ENCODE peak calls at places on chromosomes 2 and 18, in eight cellular contexts. I, F, J, H, E, R, A and L are unnamed samples.

GRCh38 chr2:197310940-197311485 is 433 bp upstream of the ANKRD44 start:
- DNase-seq in I (no peak), F (no peak), J (no peak), H (no peak), E (no peak), R (no peak), A (no peak), L (no peak)

GRCh38 chr2:158457826-158458616 is 1.3 kb downstream of the PKP4 start:
- DNase-seq in I (peak; percentile 91), F (peak; percentile 85), J (peak; percentile 66), H (peak; percentile 78), E (peak; percentile 69), R (peak; percentile 72), A (no peak), L (peak; percentile 54)

GRCh38 chr2:226583715-226584114 is 215.9 kb downstream of the IRS1 start:
- DNase-seq in I (no peak), F (no peak), J (no peak), H (no peak), E (peak; percentile 75), R (no peak), A (no peak), L (no peak)

GRCh38 chr2:88190808-88191721 is 20.9 kb downstream of the THNSL2 start:
- DNase-seq in I (peak; percentile 47), F (peak; percentile 31), J (no peak), H (no peak), E (peak; percentile 49), R (no peak), A (no peak), L (peak; percentile 30)

GRCh38 chr2:55965966-55966365 is 42.4 kb upstream of the EFEMP1 start:
- DNase-seq in I (no peak), F (no peak), J (no peak), H (no peak), E (no peak), R (no peak), A (no peak), L (no peak)

GRCh38 chr2:201149064-201149820 is 33.3 kb downstream of the CFLAR start:
- DNase-seq in I (no peak), F (peak; percentile 49), J (no peak), H (no peak), E (no peak), R (no peak), A (no peak), L (no peak)

GRCh38 chr2:1751768-1752725 is 7.7 kb upstream of the PXDN start:
- DNase-seq in I (no peak), F (no peak), J (no peak), H (no peak), E (no peak), R (no peak), A (peak; percentile 71), L (no peak)

GRCh38 chr18:5710676-5711075 is 166.9 kb upstream of the EPB41L3 start:
- DNase-seq in I (no peak), F (no peak), J (no peak), H (no peak), E (no peak), R (no peak), A (no peak), L (no peak)

GRCh38 chr2:224017976-224018375 is 21.1 kb downstream of the SERPINE2 start:
- DNase-seq in I (no peak), F (no peak), J (no peak), H (no peak), E (no peak), R (no peak), A (no peak), L (no peak)

GRCh38 chr2:189702071-189702470 is 27.6 kb downstream of the ANKAR start:
- DNase-seq in I (no peak), F (no peak), J (no peak), H (no peak), E (peak; percentile 26), R (no peak), A (no peak), L (no peak)

GRCh38 chr2:64204716-64205115 is 60.5 kb upstream of the PELI1 start:
- DNase-seq in I (no peak), F (no peak), J (no peak), H (no peak), E (no peak), R (no peak), A (no peak), L (no peak)

GRCh38 chr2:235520787-235521186 is 26.9 kb downstream of the AGAP1 start:
- DNase-seq in I (no peak), F (no peak), J (no peak), H (no peak), E (no peak), R (no peak), A (no peak), L (no peak)

GRCh38 chr2:30775833-30776232 is 31.4 kb downstream of the CAPN13 start:
- DNase-seq in I (no peak), F (peak; percentile 10), J (no peak), H (no peak), E (no peak), R (no peak), A (no peak), L (no peak)

GRCh38 chr2:11175293-11175795 is 20.1 kb downstream of the SLC66A3 start:
- DNase-seq in I (no peak), F (no peak), J (no peak), H (peak; percentile 27), E (no peak), R (no peak), A (no peak), L (no peak)

GRCh38 chr2:125169022-125169763 is 1144.1 kb downstream of the CNTNAP5 start:
- DNase-seq in I (no peak), F (no peak), J (no peak), H (no peak), E (no peak), R (no peak), A (no peak), L (no peak)

GRCh38 chr2:239829326-239829725 is 195.8 kb downstream of the NDUFA10 start:
- DNase-seq in I (no peak), F (peak; percentile 11), J (no peak), H (no peak), E (no peak), R (no peak), A (peak; percentile 35), L (no peak)
- H3K9me3 ChIP-seq in I (no peaks in the 10 kb centered on the region), F (no peaks in the 10 kb centered on the region), J (no peaks in the 10 kb centered on the region), H (no peaks in the 10 kb centered on the region), E (no peaks in the 10 kb centered on the region), R (no peaks in the 10 kb centered on the region), A (no peaks in the 10 kb centered on the region), L (no peaks in the 10 kb centered on the region)

GRCh38 chr18:24428709-24429108 is 2.2 kb downstream of the IMPACT start:
- DNase-seq in I (no peak), F (no peak), J (no peak), H (no peak), E (no peak), R (no peak), A (no peak), L (no peak)
- H3K4me3 ChIP-seq in I (no peak overlapping the region), F (no peak overlapping the region), J (no peak overlapping the region), H (no peak overlapping the region), E (no peak overlapping the region), R (no peak overlapping the region), A (no peak overlapping the region), L (no peak overlapping the region)

DNA sequence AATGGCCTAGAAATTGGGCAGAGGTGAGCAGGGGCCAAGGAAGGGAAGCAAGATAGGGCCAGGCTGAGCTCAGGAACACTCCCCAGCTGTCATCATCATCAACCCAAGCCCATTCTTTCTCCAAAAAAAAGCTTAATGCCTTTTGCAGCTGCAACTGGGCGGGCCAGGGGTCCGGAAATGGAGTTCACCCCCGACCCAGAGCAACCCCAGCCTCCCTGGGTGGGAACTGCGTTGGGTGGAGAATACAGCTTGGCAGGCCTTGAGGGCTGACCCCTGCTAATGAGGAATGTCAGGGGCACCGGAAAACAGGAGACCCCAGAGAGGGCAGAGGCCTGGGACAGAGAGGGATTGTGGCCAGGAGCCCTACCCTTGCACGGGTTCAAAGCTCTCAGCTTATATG is 64.8 kb downstream of the TNS1 start:
- DNase-seq in I (no peak), F (no peak), J (peak; percentile 69), H (no peak), E (no peak), R (peak; percentile 56), A (no peak), L (no peak)
- H3K4me1 ChIP-seq in I (peaks cover 93% of the 10 kb centered on the region), F (no peaks in the 10 kb centered on the region), J (peaks cover 94% of the 10 kb centered on the region), H (peaks cover 97% of the 10 kb centered on the region), E (peaks cover 37% of the 10 kb centered on the region), R (peaks cover 100% of the 10 kb centered on the region), A (peaks cover 39% of the 10 kb centered on the region), L (peaks cover 48% of the 10 kb centered on the region)

DNA sequence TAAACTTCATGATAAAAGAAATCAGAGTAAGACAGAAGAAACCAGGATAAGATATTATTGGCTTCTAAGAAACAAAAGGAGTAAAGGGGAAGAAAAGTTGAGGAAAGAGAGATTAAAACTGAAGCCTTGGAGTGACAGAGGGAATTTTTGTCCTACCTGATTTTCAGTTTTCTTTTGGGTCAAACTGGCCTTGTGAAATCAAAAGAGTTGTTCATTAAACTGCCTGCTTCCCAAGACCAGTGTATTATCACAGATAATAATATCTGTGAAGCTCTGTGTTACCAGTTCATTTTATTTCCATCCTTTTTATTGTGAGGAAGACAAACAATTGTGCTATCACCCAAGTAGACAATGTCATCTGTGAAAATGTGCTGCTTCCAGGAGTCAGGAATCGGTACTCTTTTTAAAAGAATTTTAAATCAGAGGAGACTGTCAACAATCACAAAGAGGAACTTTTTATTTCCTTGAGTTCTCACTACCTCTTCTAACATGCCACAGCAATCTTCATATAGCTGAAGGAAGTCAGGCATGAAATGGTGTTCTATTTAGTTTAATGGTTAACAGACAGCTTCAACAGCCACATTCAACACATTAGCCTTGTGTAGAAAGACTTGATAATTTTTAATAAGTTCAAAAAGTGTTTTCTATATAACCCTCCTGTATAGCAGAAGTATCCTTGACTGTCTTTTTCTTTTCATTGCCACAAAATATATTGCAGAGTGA is 554.8 kb downstream of the PIK3C3 start:
- DNase-seq in I (no peak), F (no peak), J (no peak), H (no peak), E (no peak), R (no peak), A (no peak), L (no peak)
- H3K9me3 ChIP-seq in I (no peaks in the 10 kb centered on the region), F (no peaks in the 10 kb centered on the region), J (no peaks in the 10 kb centered on the region), H (no peaks in the 10 kb centered on the region), E (no peaks in the 10 kb centered on the region), R (no peaks in the 10 kb centered on the region), A (no peaks in the 10 kb centered on the region), L (no peaks in the 10 kb centered on the region)